ENCODE peak calls at places on chromosomes 16 and 17, in nine cellular contexts. One of them, this sample, is unnamed.

GRCh38 chr16:85637808-85638186 is 24.7 kb downstream of the GSE1 start:
- DNase-seq in Peyer's patch: no peak
- DNase-seq in tibial artery: no peak
- DNase-seq in transverse colon: no peak
- DNase-seq in ascending aorta: no peak
- DNase-seq in endodermal cell: no peak
- DNase-seq in heart left ventricle: no peak
- DNase-seq in esophagus muscularis mucosa: no peak
- DNase-seq in adrenal gland: peak; percentile 50
- DNase-seq in this sample: peak; percentile 90

GRCh38 chr16:2029350-2029749 is 2.6 kb downstream of the NHERF2 start:
- DNase-seq in Peyer's patch: no peak
- DNase-seq in tibial artery: no peak
- DNase-seq in transverse colon: no peak
- DNase-seq in ascending aorta: no peak
- DNase-seq in endodermal cell: no peak
- DNase-seq in heart left ventricle: peak; percentile 32
- DNase-seq in esophagus muscularis mucosa: no peak
- DNase-seq in adrenal gland: no peak
- DNase-seq in this sample: no peak

GRCh38 chr17:10403589-10403988 is 18.2 kb downstream of the MYH8 start:
- DNase-seq in Peyer's patch: no peak
- DNase-seq in tibial artery: no peak
- DNase-seq in transverse colon: peak; percentile 48
- DNase-seq in ascending aorta: no peak
- DNase-seq in endodermal cell: no peak
- DNase-seq in heart left ventricle: no peak
- DNase-seq in esophagus muscularis mucosa: no peak
- DNase-seq in adrenal gland: no peak
- DNase-seq in this sample: no peak

GRCh38 chr17:31052187-31052889 is 42.4 kb upstream of the NF1 start:
- DNase-seq in Peyer's patch: no peak
- DNase-seq in tibial artery: peak; percentile 74
- DNase-seq in transverse colon: no peak
- DNase-seq in ascending aorta: peak; percentile 81
- DNase-seq in endodermal cell: peak; percentile 48
- DNase-seq in heart left ventricle: peak; percentile 54
- DNase-seq in esophagus muscularis mucosa: no peak
- DNase-seq in adrenal gland: peak; percentile 66
- DNase-seq in this sample: no peak

GRCh38 chr17:63480192-63480784 is 3.4 kb downstream of the ACE start:
- DNase-seq in Peyer's patch: no peak
- DNase-seq in tibial artery: no peak
- DNase-seq in transverse colon: no peak
- DNase-seq in ascending aorta: no peak
- DNase-seq in endodermal cell: peak; percentile 41
- DNase-seq in heart left ventricle: no peak
- DNase-seq in esophagus muscularis mucosa: no peak
- DNase-seq in adrenal gland: no peak
- DNase-seq in this sample: no peak

GRCh38 chr16:75304521-75305363 is 53.3 kb upstream of the BCAR1 start:
- DNase-seq in Peyer's patch: peak; percentile 75
- DNase-seq in tibial artery: peak; percentile 56
- DNase-seq in transverse colon: peak; percentile 66
- DNase-seq in ascending aorta: peak; percentile 86
- DNase-seq in endodermal cell: no peak
- DNase-seq in heart left ventricle: peak; percentile 44
- DNase-seq in esophagus muscularis mucosa: no peak
- DNase-seq in adrenal gland: peak; percentile 97
- DNase-seq in this sample: no peak

GRCh38 chr16:82470506-82471196 is 156.1 kb upstream of the CDH13 start:
- DNase-seq in Peyer's patch: peak; percentile 51
- DNase-seq in tibial artery: no peak
- DNase-seq in transverse colon: peak; percentile 19
- DNase-seq in ascending aorta: no peak
- DNase-seq in endodermal cell: no peak
- DNase-seq in heart left ventricle: no peak
- DNase-seq in esophagus muscularis mucosa: no peak
- DNase-seq in adrenal gland: no peak
- DNase-seq in this sample: no peak

GRCh38 chr16:14087590-14088154 is 16.6 kb downstream of the MRTFB start:
- DNase-seq in Peyer's patch: no peak
- DNase-seq in tibial artery: no peak
- DNase-seq in transverse colon: no peak
- DNase-seq in ascending aorta: no peak
- DNase-seq in endodermal cell: no peak
- DNase-seq in heart left ventricle: no peak
- DNase-seq in esophagus muscularis mucosa: no peak
- DNase-seq in adrenal gland: no peak
- DNase-seq in this sample: no peak

DNA sequence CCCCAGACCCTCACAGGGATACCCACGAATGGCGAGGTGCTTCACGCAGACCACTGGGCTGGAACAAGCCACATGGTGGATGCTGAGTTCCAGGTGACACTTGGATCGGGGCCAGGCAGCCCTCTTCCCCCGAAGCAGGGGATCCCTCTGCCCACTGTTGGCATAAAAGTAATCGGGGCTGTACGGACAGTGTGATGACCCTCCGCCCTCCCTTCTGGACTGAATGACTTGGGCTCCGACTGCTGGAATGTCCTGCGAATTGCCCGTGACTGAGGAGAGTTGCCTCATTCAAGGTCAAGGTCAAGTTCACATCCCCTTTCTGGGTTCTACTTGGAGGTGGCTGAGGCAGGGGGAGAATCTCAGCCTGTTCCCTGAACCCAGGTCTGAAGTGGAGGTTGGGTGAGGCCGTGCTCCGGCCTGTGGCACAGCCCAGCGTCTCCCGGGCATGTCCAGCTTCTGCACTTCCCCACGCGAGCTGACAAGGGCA is 28.5 kb upstream of the CREBBP start:
- DNase-seq in Peyer's patch: no peak
- DNase-seq in tibial artery: no peak
- DNase-seq in transverse colon: no peak
- DNase-seq in ascending aorta: no peak
- DNase-seq in endodermal cell: peak; percentile 51
- DNase-seq in heart left ventricle: no peak
- DNase-seq in esophagus muscularis mucosa: no peak
- DNase-seq in adrenal gland: peak; percentile 58
- DNase-seq in this sample: peak; percentile 53
- TF ChIP-seq CTCF in Peyer's patch: no peak
- TF ChIP-seq CTCF in tibial artery: no peak
- TF ChIP-seq CTCF in transverse colon: no peak
- TF ChIP-seq CTCF in ascending aorta: no peak
- TF ChIP-seq CTCF in endodermal cell: no peak
- TF ChIP-seq CTCF in heart left ventricle: no peak
- TF ChIP-seq CTCF in esophagus muscularis mucosa: no peak
- TF ChIP-seq CTCF in adrenal gland: peak; percentile 47
- TF ChIP-seq CTCF in this sample: no peak

GRCh38 chr17:15258113-15258512 is 7.0 kb downstream of the PMP22 start:
- DNase-seq in Peyer's patch: no peak
- DNase-seq in tibial artery: no peak
- DNase-seq in transverse colon: no peak
- DNase-seq in ascending aorta: no peak
- DNase-seq in endodermal cell: no peak
- DNase-seq in heart left ventricle: no peak
- DNase-seq in esophagus muscularis mucosa: no peak
- DNase-seq in adrenal gland: no peak
- DNase-seq in this sample: no peak

GRCh38 chr17:15255713-15256454 is 9.2 kb downstream of the PMP22 start:
- DNase-seq in Peyer's patch: no peak
- DNase-seq in tibial artery: no peak
- DNase-seq in transverse colon: no peak
- DNase-seq in ascending aorta: no peak
- DNase-seq in endodermal cell: no peak
- DNase-seq in heart left ventricle: no peak
- DNase-seq in esophagus muscularis mucosa: no peak
- DNase-seq in adrenal gland: no peak
- DNase-seq in this sample: no peak

GRCh38 chr17:15260376-15261062 is 4.6 kb downstream of the PMP22 start:
- DNase-seq in Peyer's patch: peak; percentile 91
- DNase-seq in tibial artery: peak; percentile 87
- DNase-seq in transverse colon: peak; percentile 85
- DNase-seq in ascending aorta: peak; percentile 92
- DNase-seq in endodermal cell: peak; percentile 98
- DNase-seq in heart left ventricle: peak; percentile 92
- DNase-seq in esophagus muscularis mucosa: peak; percentile 97
- DNase-seq in adrenal gland: peak; percentile 90
- DNase-seq in this sample: peak; percentile 92

GRCh38 chr17:15261063-15261817 is 3.9 kb downstream of the PMP22 start:
- DNase-seq in Peyer's patch: peak; percentile 74
- DNase-seq in tibial artery: no peak
- DNase-seq in transverse colon: peak; percentile 49
- DNase-seq in ascending aorta: peak; percentile 83
- DNase-seq in endodermal cell: peak; percentile 93
- DNase-seq in heart left ventricle: peak; percentile 56
- DNase-seq in esophagus muscularis mucosa: peak; percentile 91
- DNase-seq in adrenal gland: peak; percentile 65
- DNase-seq in this sample: peak; percentile 70

DNA sequence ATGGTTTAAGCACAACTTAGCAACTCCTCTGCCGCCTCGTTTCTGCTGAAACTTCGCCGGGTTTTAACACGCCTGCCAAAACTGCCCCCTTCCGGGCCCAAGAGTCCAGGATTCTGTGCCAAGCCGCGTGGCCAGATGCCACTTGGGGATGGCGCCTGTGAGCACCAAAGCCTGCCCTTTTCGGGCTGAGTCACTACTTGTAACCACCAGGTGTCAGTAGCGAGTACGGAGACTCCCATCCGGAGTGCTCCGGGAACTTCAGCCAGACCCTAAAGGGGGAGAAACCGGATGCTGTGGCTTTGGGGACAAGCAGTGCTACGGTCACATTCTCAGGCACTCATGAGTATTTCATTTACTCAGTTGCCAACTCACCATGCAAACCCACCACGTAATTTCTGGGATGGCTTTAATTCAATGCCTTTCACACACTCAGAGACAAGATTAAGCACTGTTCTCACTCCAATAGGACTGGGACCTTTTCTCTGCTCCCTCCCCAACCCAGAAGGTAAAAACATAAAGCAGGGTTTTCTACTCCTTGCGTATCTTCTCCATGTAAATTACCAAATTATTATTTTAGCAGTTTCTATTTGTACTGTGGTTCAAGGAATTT is 7.7 kb downstream of the PMP22 start:
- DNase-seq in Peyer's patch: peak; percentile 70
- DNase-seq in tibial artery: peak; percentile 81
- DNase-seq in transverse colon: peak; percentile 76
- DNase-seq in ascending aorta: peak; percentile 94
- DNase-seq in endodermal cell: peak; percentile 95
- DNase-seq in heart left ventricle: peak; percentile 85
- DNase-seq in esophagus muscularis mucosa: no peak
- DNase-seq in adrenal gland: peak; percentile 85
- DNase-seq in this sample: peak; percentile 84
- H3K27ac ChIP-seq in Peyer's patch: peak overlapping the region; percentile 36
- H3K27ac ChIP-seq in tibial artery: peak overlapping the region; percentile 98
- H3K27ac ChIP-seq in transverse colon: peak overlapping the region; percentile 94
- H3K27ac ChIP-seq in ascending aorta: peak overlapping the region; percentile 77
- H3K27ac ChIP-seq in endodermal cell: no peak overlapping the region
- H3K27ac ChIP-seq in heart left ventricle: peak overlapping the region; percentile 99
- H3K27ac ChIP-seq in esophagus muscularis mucosa: peak overlapping the region; percentile 45
- H3K27ac ChIP-seq in adrenal gland: no peak overlapping the region
- H3K27ac ChIP-seq in this sample: no peak overlapping the region

GRCh38 chr16:24918641-24919040 is 72.9 kb downstream of the SLC5A11 start:
- DNase-seq in Peyer's patch: no peak
- DNase-seq in tibial artery: no peak
- DNase-seq in transverse colon: no peak
- DNase-seq in ascending aorta: no peak
- DNase-seq in endodermal cell: no peak
- DNase-seq in heart left ventricle: no peak
- DNase-seq in esophagus muscularis mucosa: no peak
- DNase-seq in adrenal gland: no peak
- DNase-seq in this sample: no peak

GRCh38 chr16:24919536-24919935 is 73.8 kb downstream of the SLC5A11 start:
- DNase-seq in Peyer's patch: no peak
- DNase-seq in tibial artery: no peak
- DNase-seq in transverse colon: no peak
- DNase-seq in ascending aorta: no peak
- DNase-seq in endodermal cell: no peak
- DNase-seq in heart left ventricle: no peak
- DNase-seq in esophagus muscularis mucosa: no peak
- DNase-seq in adrenal gland: no peak
- DNase-seq in this sample: no peak

GRCh38 chr16:24917891-24918290 is 72.1 kb downstream of the SLC5A11 start:
- DNase-seq in Peyer's patch: no peak
- DNase-seq in tibial artery: no peak
- DNase-seq in transverse colon: no peak
- DNase-seq in ascending aorta: no peak
- DNase-seq in endodermal cell: no peak
- DNase-seq in heart left ventricle: no peak
- DNase-seq in esophagus muscularis mucosa: no peak
- DNase-seq in adrenal gland: no peak
- DNase-seq in this sample: no peak

GRCh38 chr16:24920568-24920967 is 74.8 kb downstream of the SLC5A11 start:
- DNase-seq in Peyer's patch: no peak
- DNase-seq in tibial artery: no peak
- DNase-seq in transverse colon: no peak
- DNase-seq in ascending aorta: no peak
- DNase-seq in endodermal cell: no peak
- DNase-seq in heart left ventricle: no peak
- DNase-seq in esophagus muscularis mucosa: no peak
- DNase-seq in adrenal gland: no peak
- DNase-seq in this sample: no peak

DNA sequence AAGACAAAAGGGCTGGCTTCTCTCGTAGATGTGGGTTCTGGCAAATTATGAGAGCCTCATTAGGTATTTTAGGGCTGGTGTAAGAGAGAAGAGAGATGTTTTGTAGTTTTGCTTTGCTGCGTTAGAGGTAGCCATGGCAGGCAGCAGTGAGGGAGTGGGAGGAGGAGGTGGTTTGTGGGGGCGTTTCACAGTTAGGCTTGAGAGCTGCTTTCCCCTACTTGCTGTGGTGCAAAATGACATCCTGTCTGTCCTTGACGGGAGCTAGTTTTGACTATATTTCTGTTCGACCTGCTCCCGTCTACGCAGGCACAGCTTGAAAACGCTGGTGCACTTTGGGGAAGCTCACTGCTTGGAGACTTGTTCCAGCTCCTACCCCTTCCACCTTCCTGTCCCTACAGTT is 75.5 kb downstream of the SLC5A11 start:
- DNase-seq in Peyer's patch: no peak
- DNase-seq in tibial artery: no peak
- DNase-seq in transverse colon: no peak
- DNase-seq in ascending aorta: no peak
- DNase-seq in endodermal cell: no peak
- DNase-seq in heart left ventricle: no peak
- DNase-seq in esophagus muscularis mucosa: no peak
- DNase-seq in adrenal gland: no peak
- DNase-seq in this sample: no peak
- H3K36me3 ChIP-seq in Peyer's patch: no peaks in the 10 kb centered on the region
- H3K36me3 ChIP-seq in tibial artery: peaks cover 75% of the 10 kb centered on the region
- H3K36me3 ChIP-seq in transverse colon: peaks cover 41% of the 10 kb centered on the region
- H3K36me3 ChIP-seq in ascending aorta: peaks cover 74% of the 10 kb centered on the region
- H3K36me3 ChIP-seq in endodermal cell: peaks cover 35% of the 10 kb centered on the region
- H3K36me3 ChIP-seq in heart left ventricle: peaks cover 91% of the 10 kb centered on the region
- H3K36me3 ChIP-seq in esophagus muscularis mucosa: peaks cover 81% of the 10 kb centered on the region
- H3K36me3 ChIP-seq in adrenal gland: peaks cover 52% of the 10 kb centered on the region
- H3K36me3 ChIP-seq in this sample: peaks cover 86% of the 10 kb centered on the region

DNA sequence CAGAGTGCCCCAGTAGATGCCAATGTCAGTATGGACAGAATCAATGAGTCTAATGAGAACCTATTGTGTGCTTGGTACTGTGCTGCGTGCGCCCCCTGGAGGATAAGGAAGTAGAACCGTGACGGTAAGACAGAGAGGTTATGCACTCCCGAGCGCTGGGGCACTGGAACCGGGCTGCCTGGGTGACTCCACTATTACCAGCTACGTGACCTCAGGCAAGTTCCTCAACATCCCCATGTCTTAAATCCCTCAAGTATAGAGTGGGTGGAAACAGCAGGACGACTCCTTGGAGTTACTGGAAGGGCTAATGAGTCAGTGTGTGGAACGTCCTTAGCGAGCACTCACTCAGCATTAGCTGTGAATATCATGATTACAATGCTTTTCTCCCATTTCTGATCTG is 16.2 kb downstream of the CHST4 start:
- DNase-seq in Peyer's patch: peak; percentile 61
- DNase-seq in tibial artery: peak; percentile 46
- DNase-seq in transverse colon: peak; percentile 60
- DNase-seq in ascending aorta: no peak
- DNase-seq in endodermal cell: peak; percentile 93
- DNase-seq in heart left ventricle: peak; percentile 18
- DNase-seq in esophagus muscularis mucosa: no peak
- DNase-seq in adrenal gland: peak; percentile 62
- DNase-seq in this sample: peak; percentile 70
- TF ChIP-seq CTCF in Peyer's patch: peak; percentile 42
- TF ChIP-seq CTCF in tibial artery: no peak
- TF ChIP-seq CTCF in transverse colon: peak; percentile 27
- TF ChIP-seq CTCF in ascending aorta: no peak
- TF ChIP-seq CTCF in endodermal cell: peak; percentile 88
- TF ChIP-seq CTCF in heart left ventricle: peak; percentile 33
- TF ChIP-seq CTCF in esophagus muscularis mucosa: no peak
- TF ChIP-seq CTCF in adrenal gland: peak; percentile 30
- TF ChIP-seq CTCF in this sample: peak; percentile 50

This sample was measured in upper lobe of right lung.